ENCODE peak calls at places on chromosome 6, in nine cellular contexts. One of them, this sample, is unnamed.

GRCh38 chr6:24646771-24647170 is 780 bp upstream of the KIAA0319 start:
- DNase-seq in GM23248: peak; percentile 24
- DNase-seq in T47D: no peak
- DNase-seq in DMS153: peak; percentile 47
- DNase-seq in NCI-H2029: no peak
- DNase-seq in hippocampal formation: no peak
- DNase-seq in cardiac fibroblast: peak; percentile 53
- DNase-seq in NCI-H1436: peak; percentile 4
- DNase-seq in heart right ventricle: no peak
- DNase-seq in this sample: no peak

GRCh38 chr6:31143148-31143547 is 4.3 kb upstream of the PSORS1C2 start:
- DNase-seq in GM23248: peak; percentile 88
- DNase-seq in T47D: no peak
- DNase-seq in DMS153: no peak
- DNase-seq in NCI-H2029: no peak
- DNase-seq in hippocampal formation: no peak
- DNase-seq in cardiac fibroblast: peak; percentile 92
- DNase-seq in NCI-H1436: no peak
- DNase-seq in heart right ventricle: peak; percentile 68
- DNase-seq in this sample: peak; percentile 82

GRCh38 chr6:134190883-134191282 is 127.0 kb downstream of the SGK1 start:
- DNase-seq in GM23248: no peak
- DNase-seq in T47D: no peak
- DNase-seq in DMS153: no peak
- DNase-seq in NCI-H2029: no peak
- DNase-seq in hippocampal formation: no peak
- DNase-seq in cardiac fibroblast: no peak
- DNase-seq in NCI-H1436: no peak
- DNase-seq in heart right ventricle: no peak
- DNase-seq in this sample: no peak

GRCh38 chr6:153816306-153816845 is 222.7 kb upstream of the OPRM1 start:
- DNase-seq in GM23248: no peak
- DNase-seq in T47D: no peak
- DNase-seq in DMS153: no peak
- DNase-seq in NCI-H2029: no peak
- DNase-seq in hippocampal formation: no peak
- DNase-seq in cardiac fibroblast: no peak
- DNase-seq in NCI-H1436: no peak
- DNase-seq in heart right ventricle: no peak
- DNase-seq in this sample: no peak

GRCh38 chr6:105300090-105300489 is 102.8 kb downstream of the PREP start:
- DNase-seq in GM23248: no peak
- DNase-seq in T47D: no peak
- DNase-seq in DMS153: no peak
- DNase-seq in NCI-H2029: no peak
- DNase-seq in hippocampal formation: no peak
- DNase-seq in cardiac fibroblast: no peak
- DNase-seq in NCI-H1436: no peak
- DNase-seq in heart right ventricle: no peak
- DNase-seq in this sample: no peak

GRCh38 chr6:82246802-82247633 is 526 bp downstream of the IBTK start:
- DNase-seq in GM23248: peak; percentile 79
- DNase-seq in T47D: no peak
- DNase-seq in DMS153: peak; percentile 25
- DNase-seq in NCI-H2029: peak; percentile 24
- DNase-seq in hippocampal formation: peak; percentile 76
- DNase-seq in cardiac fibroblast: peak; percentile 58
- DNase-seq in NCI-H1436: no peak
- DNase-seq in heart right ventricle: peak; percentile 56
- DNase-seq in this sample: peak; percentile 76

GRCh38 chr6:110528051-110528929 is 51.9 kb upstream of the SLC22A16 start:
- DNase-seq in GM23248: peak; percentile 90
- DNase-seq in T47D: peak; percentile 18
- DNase-seq in DMS153: peak; percentile 16
- DNase-seq in NCI-H2029: peak; percentile 71
- DNase-seq in hippocampal formation: no peak
- DNase-seq in cardiac fibroblast: peak; percentile 94
- DNase-seq in NCI-H1436: peak; percentile 55
- DNase-seq in heart right ventricle: no peak
- DNase-seq in this sample: no peak

GRCh38 chr6:33249732-33250625 is 21.7 kb downstream of the VPS52 start:
- DNase-seq in GM23248: peak; percentile 95
- DNase-seq in T47D: no peak
- DNase-seq in DMS153: no peak
- DNase-seq in NCI-H2029: no peak
- DNase-seq in hippocampal formation: no peak
- DNase-seq in cardiac fibroblast: peak; percentile 88
- DNase-seq in NCI-H1436: no peak
- DNase-seq in heart right ventricle: peak; percentile 27
- DNase-seq in this sample: no peak

GRCh38 chr6:170444811-170445211 is 108.3 kb downstream of the PSMB1 start:
- DNase-seq in GM23248: no peak
- DNase-seq in T47D: no peak
- DNase-seq in DMS153: no peak
- DNase-seq in NCI-H2029: no peak
- DNase-seq in hippocampal formation: no peak
- DNase-seq in cardiac fibroblast: no peak
- DNase-seq in NCI-H1436: no peak
- DNase-seq in heart right ventricle: no peak
- DNase-seq in this sample: no peak

GRCh38 chr6:47109281-47109680 is 67.1 kb upstream of the ADGRF1 start:
- DNase-seq in GM23248: no peak
- DNase-seq in T47D: no peak
- DNase-seq in DMS153: no peak
- DNase-seq in NCI-H2029: no peak
- DNase-seq in hippocampal formation: no peak
- DNase-seq in cardiac fibroblast: peak; percentile 28
- DNase-seq in NCI-H1436: no peak
- DNase-seq in heart right ventricle: no peak
- DNase-seq in this sample: no peak

GRCh38 chr6:31948753-31949413 is 3.0 kb downstream of the CFB start:
- DNase-seq in GM23248: peak; percentile 71
- DNase-seq in T47D: no peak
- DNase-seq in DMS153: no peak
- DNase-seq in NCI-H2029: no peak
- DNase-seq in hippocampal formation: no peak
- DNase-seq in cardiac fibroblast: peak; percentile 69
- DNase-seq in NCI-H1436: no peak
- DNase-seq in heart right ventricle: no peak
- DNase-seq in this sample: no peak

GRCh38 chr6:3805448-3806123 is 43.6 kb upstream of the FAM50B start:
- DNase-seq in GM23248: peak; percentile 65
- DNase-seq in T47D: no peak
- DNase-seq in DMS153: no peak
- DNase-seq in NCI-H2029: no peak
- DNase-seq in hippocampal formation: no peak
- DNase-seq in cardiac fibroblast: peak; percentile 83
- DNase-seq in NCI-H1436: no peak
- DNase-seq in heart right ventricle: no peak
- DNase-seq in this sample: no peak

GRCh38 chr6:79536615-79536968 is 638 bp downstream of the LCA5 start:
- DNase-seq in GM23248: peak; percentile 74
- DNase-seq in T47D: no peak
- DNase-seq in DMS153: no peak
- DNase-seq in NCI-H2029: no peak
- DNase-seq in hippocampal formation: peak; percentile 37
- DNase-seq in cardiac fibroblast: peak; percentile 64
- DNase-seq in NCI-H1436: no peak
- DNase-seq in heart right ventricle: no peak
- DNase-seq in this sample: peak; percentile 62

GRCh38 chr6:106608080-106608668 is 21.1 kb downstream of the RTN4IP1 start:
- DNase-seq in GM23248: peak; percentile 64
- DNase-seq in T47D: no peak
- DNase-seq in DMS153: no peak
- DNase-seq in NCI-H2029: peak; percentile 29
- DNase-seq in hippocampal formation: no peak
- DNase-seq in cardiac fibroblast: peak; percentile 81
- DNase-seq in NCI-H1436: peak; percentile 31
- DNase-seq in heart right ventricle: no peak
- DNase-seq in this sample: no peak

This sample was measured in Right ventricle myocardium superior.